ENCODE peak calls at places on chromosomes 6 and 20, in four cellular contexts. One of them, this sample, is unnamed.

GRCh38 chr6:35388023-35388422 is 45.7 kb downstream of the PPARD start:
- DNase-seq in psoas muscle: no peak
- DNase-seq in aorta: no peak
- DNase-seq in tibial nerve: no peak
- DNase-seq in this sample: no peak

GRCh38 chr6:124400600-124400999 is 561.6 kb upstream of the RNF217 start:
- DNase-seq in psoas muscle: no peak
- DNase-seq in aorta: no peak
- DNase-seq in tibial nerve: no peak
- DNase-seq in this sample: no peak

GRCh38 chr6:16769986-16770376 is 8.7 kb upstream of the ATXN1 start:
- DNase-seq in psoas muscle: no peak
- DNase-seq in aorta: no peak
- DNase-seq in tibial nerve: no peak
- DNase-seq in this sample: no peak

GRCh38 chr20:57712851-57713504 is 3.2 kb upstream of the PMEPA1 start:
- DNase-seq in psoas muscle: no peak
- DNase-seq in tibial nerve: no peak
- DNase-seq in aorta: no peak
- DNase-seq in this sample: no peak

GRCh38 chr20:51749674-51750036 is 18.5 kb downstream of the ATP9A start:
- DNase-seq in tibial nerve: no peak
- DNase-seq in aorta: no peak
- DNase-seq in psoas muscle: no peak
- DNase-seq in this sample: no peak

GRCh38 chr6:2102316-2102883 is 143.0 kb downstream of the GMDS start:
- DNase-seq in aorta: no peak
- DNase-seq in tibial nerve: no peak
- DNase-seq in psoas muscle: no peak
- DNase-seq in this sample: no peak

GRCh38 chr6:109922851-109923250 is 55.3 kb upstream of the GPR6 start:
- DNase-seq in aorta: no peak
- DNase-seq in psoas muscle: no peak
- DNase-seq in tibial nerve: no peak
- DNase-seq in this sample: no peak

GRCh38 chr20:34705383-34706021 is 1.4 kb downstream of the TP53INP2 start:
- DNase-seq in aorta: no peak
- DNase-seq in tibial nerve: no peak
- DNase-seq in psoas muscle: no peak
- DNase-seq in this sample: peak; percentile 66

GRCh38 chr6:1502041-1502440 is 107.7 kb upstream of the FOXC1 start:
- DNase-seq in aorta: no peak
- DNase-seq in psoas muscle: no peak
- DNase-seq in tibial nerve: no peak
- DNase-seq in this sample: no peak

GRCh38 chr20:22673467-22673866 is 89.1 kb upstream of the FOXA2 start:
- DNase-seq in aorta: no peak
- DNase-seq in psoas muscle: no peak
- DNase-seq in tibial nerve: no peak
- DNase-seq in this sample: no peak

GRCh38 chr6:42294759-42295158 is 77.1 kb upstream of the MRPS10 start:
- DNase-seq in psoas muscle: no peak
- DNase-seq in aorta: no peak
- DNase-seq in tibial nerve: no peak
- DNase-seq in this sample: no peak

GRCh38 chr6:151310852-151311767 is 71.3 kb downstream of the AKAP12 start:
- DNase-seq in psoas muscle: no peak
- DNase-seq in aorta: no peak
- DNase-seq in tibial nerve: no peak
- DNase-seq in this sample: no peak

GRCh38 chr20:5766085-5766764 is 16.0 kb downstream of the SHLD1 start:
- DNase-seq in tibial nerve: no peak
- DNase-seq in aorta: no peak
- DNase-seq in psoas muscle: no peak
- DNase-seq in this sample: no peak

GRCh38 chr6:26126394-26127221 is 39.4 kb downstream of the HFE start:
- DNase-seq in tibial nerve: no peak
- DNase-seq in aorta: no peak
- DNase-seq in psoas muscle: no peak
- DNase-seq in this sample: no peak

GRCh38 chr6:144158133-144158532 is 7.8 kb downstream of the STX11 start:
- DNase-seq in aorta: no peak
- DNase-seq in tibial nerve: peak; percentile 54
- DNase-seq in psoas muscle: peak; percentile 33
- DNase-seq in this sample: peak; percentile 66

GRCh38 chr6:110714143-110714542 is 101.1 kb downstream of the CDK19 start:
- DNase-seq in aorta: no peak
- DNase-seq in psoas muscle: no peak
- DNase-seq in tibial nerve: no peak
- DNase-seq in this sample: no peak

GRCh38 chr20:37702643-37703337 is 9.0 kb downstream of the CTNNBL1 start:
- DNase-seq in aorta: no peak
- DNase-seq in tibial nerve: no peak
- DNase-seq in psoas muscle: no peak
- DNase-seq in this sample: no peak

GRCh38 chr6:127547215-127547614 is 28.1 kb upstream of the MTCL3 start:
- DNase-seq in tibial nerve: no peak
- DNase-seq in psoas muscle: no peak
- DNase-seq in aorta: no peak
- DNase-seq in this sample: no peak

GRCh38 chr20:40963505-40963845 is 65.1 kb upstream of the TOP1 start:
- DNase-seq in psoas muscle: no peak
- DNase-seq in aorta: no peak
- DNase-seq in tibial nerve: no peak
- DNase-seq in this sample: no peak

GRCh38 chr6:142356271-142356938 is 54.6 kb downstream of the ADGRG6 start:
- DNase-seq in aorta: no peak
- DNase-seq in psoas muscle: no peak
- DNase-seq in tibial nerve: no peak
- DNase-seq in this sample: no peak

GRCh38 chr6:154536255-154536654 is 25.8 kb upstream of the CNKSR3 start:
- DNase-seq in psoas muscle: no peak
- DNase-seq in aorta: no peak
- DNase-seq in tibial nerve: no peak
- DNase-seq in this sample: no peak

GRCh38 chr6:39169448-39170344 is 54.7 kb upstream of the SAYSD1 start:
- DNase-seq in aorta: no peak
- DNase-seq in psoas muscle: no peak
- DNase-seq in tibial nerve: no peak
- DNase-seq in this sample: no peak

GRCh38 chr20:36819662-36820061 is 46.1 kb upstream of the DSN1 start:
- DNase-seq in tibial nerve: no peak
- DNase-seq in aorta: no peak
- DNase-seq in psoas muscle: no peak
- DNase-seq in this sample: no peak

GRCh38 chr6:38158762-38159350 is 339.3 kb downstream of the ZFAND3 start:
- DNase-seq in tibial nerve: no peak
- DNase-seq in psoas muscle: no peak
- DNase-seq in aorta: no peak
- DNase-seq in this sample: no peak

GRCh38 chr6:56724455-56724854 is 81.8 kb upstream of the DST start:
- DNase-seq in aorta: no peak
- DNase-seq in tibial nerve: no peak
- DNase-seq in psoas muscle: no peak
- DNase-seq in this sample: no peak

GRCh38 chr20:38229376-38230252 is 30.9 kb downstream of the KIAA1755 start:
- DNase-seq in psoas muscle: no peak
- DNase-seq in aorta: peak; percentile 47
- DNase-seq in tibial nerve: peak; percentile 45
- DNase-seq in this sample: no peak

GRCh38 chr6:152993431-152993830 is 9.1 kb downstream of the MTRF1L start:
- DNase-seq in aorta: no peak
- DNase-seq in psoas muscle: no peak
- DNase-seq in tibial nerve: no peak
- DNase-seq in this sample: no peak

GRCh38 chr20:37954626-37955025 is 51.7 kb downstream of the VSTM2L start:
- DNase-seq in tibial nerve: no peak
- DNase-seq in aorta: no peak
- DNase-seq in psoas muscle: no peak
- DNase-seq in this sample: no peak

GRCh38 chr6:19731286-19731685 is 105.9 kb upstream of the ID4 start:
- DNase-seq in tibial nerve: no peak
- DNase-seq in psoas muscle: no peak
- DNase-seq in aorta: no peak
- DNase-seq in this sample: no peak

GRCh38 chr6:155330133-155330734 is 15.9 kb upstream of the TFB1M start:
- DNase-seq in tibial nerve: no peak
- DNase-seq in psoas muscle: no peak
- DNase-seq in aorta: no peak
- DNase-seq in this sample: no peak

GRCh38 chr6:1724616-1725015 is 114.9 kb downstream of the FOXC1 start:
- DNase-seq in aorta: no peak
- DNase-seq in psoas muscle: peak; percentile 38
- DNase-seq in tibial nerve: no peak
- DNase-seq in this sample: peak; percentile 82

GRCh38 chr6:140909620-140910019 is 1223.1 kb upstream of the GJE1 start:
- DNase-seq in aorta: no peak
- DNase-seq in tibial nerve: no peak
- DNase-seq in psoas muscle: no peak
- DNase-seq in this sample: no peak

GRCh38 chr20:62063601-62063980 is 2.1 kb downstream of the TAF4 start:
- DNase-seq in psoas muscle: no peak
- DNase-seq in tibial nerve: no peak
- DNase-seq in aorta: no peak
- DNase-seq in this sample: no peak

GRCh38 chr6:57182017-57182432 is 9.9 kb downstream of the BAG2 start:
- DNase-seq in tibial nerve: no peak
- DNase-seq in aorta: no peak
- DNase-seq in psoas muscle: no peak
- DNase-seq in this sample: no peak

GRCh38 chr6:158655569-158656450 is 6.0 kb downstream of the SYTL3 start:
- DNase-seq in tibial nerve: no peak
- DNase-seq in aorta: no peak
- DNase-seq in psoas muscle: peak; percentile 56
- DNase-seq in this sample: no peak
- H3K4me1 ChIP-seq in tibial nerve: no peaks in the 10 kb centered on the region
- H3K4me1 ChIP-seq in aorta: no peaks in the 10 kb centered on the region
- H3K4me1 ChIP-seq in psoas muscle: peaks cover 20% of the 10 kb centered on the region
- H3K4me1 ChIP-seq in this sample: peaks cover 2% of the 10 kb centered on the region

GRCh38 chr6:148404456-148405022 is 61.9 kb downstream of the SASH1 start:
- DNase-seq in psoas muscle: no peak
- DNase-seq in aorta: no peak
- DNase-seq in tibial nerve: no peak
- DNase-seq in this sample: no peak
- H3K27ac ChIP-seq in psoas muscle: no peak overlapping the region
- H3K27ac ChIP-seq in aorta: no peak overlapping the region
- H3K27ac ChIP-seq in tibial nerve: peak overlapping the region; percentile 73
- H3K27ac ChIP-seq in this sample: peak overlapping the region; percentile 15

DNA sequence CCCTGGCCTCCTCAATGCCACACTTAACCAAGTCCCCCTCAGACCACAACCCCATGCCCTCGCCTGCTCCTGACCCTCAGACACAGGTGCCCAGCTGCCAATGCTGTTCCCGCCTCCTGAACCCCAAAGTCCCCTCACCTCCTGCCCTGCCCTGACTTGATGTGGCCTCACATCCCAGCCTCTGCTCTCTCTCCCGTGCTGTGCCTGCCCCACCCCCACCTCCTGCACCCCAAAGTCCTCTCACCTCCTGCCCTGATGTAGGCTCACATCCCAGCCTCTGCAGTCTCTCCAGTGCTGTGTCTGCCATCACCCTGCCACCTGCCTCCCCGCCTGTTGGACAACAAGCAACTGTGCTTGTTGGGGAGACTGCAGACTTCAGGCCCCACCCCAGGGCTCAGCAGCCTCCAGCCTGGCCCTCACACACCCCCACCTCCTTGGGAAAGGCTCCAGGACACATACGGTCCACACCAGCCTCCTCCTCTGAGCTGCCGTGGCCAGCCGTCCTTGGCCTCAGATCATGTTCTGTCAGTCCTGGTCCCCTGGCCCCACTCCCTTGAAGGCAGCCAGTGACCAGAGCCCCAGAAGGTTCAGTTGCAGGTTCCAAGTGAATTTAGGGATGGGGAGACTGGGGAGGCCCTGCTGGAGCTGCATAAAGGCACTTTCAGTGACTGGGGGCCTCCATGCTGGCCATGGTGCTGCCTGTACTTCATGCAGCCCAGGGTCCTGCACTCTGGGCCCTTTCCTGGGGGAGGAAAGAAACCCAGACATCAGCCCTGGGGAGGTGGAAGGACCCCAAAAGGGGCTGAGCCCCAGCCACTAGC is 28.4 kb downstream of the YTHDF1 start:
- DNase-seq in tibial nerve: no peak
- DNase-seq in psoas muscle: no peak
- DNase-seq in aorta: no peak
- DNase-seq in this sample: no peak
- H3K4me1 ChIP-seq in tibial nerve: no peaks in the 10 kb centered on the region
- H3K4me1 ChIP-seq in psoas muscle: no peaks in the 10 kb centered on the region
- H3K4me1 ChIP-seq in aorta: no peaks in the 10 kb centered on the region
- H3K4me1 ChIP-seq in this sample: no peaks in the 10 kb centered on the region

DNA sequence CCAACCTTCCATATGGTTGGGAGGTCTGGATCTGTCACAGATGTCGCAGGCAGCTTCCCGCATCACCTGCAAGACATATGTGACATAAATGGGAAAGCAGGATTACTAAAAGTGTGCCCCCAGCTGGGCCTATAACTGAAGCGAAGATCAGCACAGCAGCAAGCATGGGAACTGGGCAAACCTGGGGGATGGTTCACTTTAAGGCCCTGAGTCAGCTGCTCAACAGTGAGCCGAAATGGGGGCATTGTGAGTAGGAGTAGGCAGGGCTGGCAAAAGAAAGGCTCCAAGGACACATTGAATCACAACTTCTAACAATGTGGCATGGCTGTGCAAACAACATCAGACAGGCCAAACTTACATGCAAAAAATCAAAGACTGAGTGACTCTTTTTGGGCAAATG is 530.9 kb upstream of the MMS22L start:
- DNase-seq in tibial nerve: no peak
- DNase-seq in aorta: no peak
- DNase-seq in psoas muscle: no peak
- DNase-seq in this sample: no peak
- H3K27ac ChIP-seq in tibial nerve: no peak overlapping the region
- H3K27ac ChIP-seq in aorta: no peak overlapping the region
- H3K27ac ChIP-seq in psoas muscle: no peak overlapping the region
- H3K27ac ChIP-seq in this sample: no peak overlapping the region

DNA sequence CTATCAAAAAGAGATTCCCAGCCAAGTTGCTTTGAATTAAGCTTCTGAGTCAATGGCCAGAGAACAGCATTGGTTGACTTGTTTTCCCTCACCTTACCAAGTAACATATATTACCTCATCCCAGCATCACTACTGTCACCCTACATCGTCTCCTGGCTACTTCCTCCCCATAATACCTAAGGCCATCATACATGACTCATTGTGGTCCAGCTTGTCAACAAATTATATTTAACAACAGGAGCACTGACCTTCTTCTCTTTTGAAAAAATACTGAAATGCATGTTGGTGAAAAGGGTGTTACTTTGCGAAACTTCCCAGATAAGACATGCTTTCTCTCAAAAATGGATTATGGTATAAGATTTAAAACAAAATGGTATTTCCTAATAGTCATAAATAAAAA is 106.9 kb downstream of the TBX18 start:
- DNase-seq in psoas muscle: no peak
- DNase-seq in tibial nerve: no peak
- DNase-seq in aorta: no peak
- DNase-seq in this sample: no peak
- H3K4me1 ChIP-seq in psoas muscle: no peaks in the 10 kb centered on the region
- H3K4me1 ChIP-seq in tibial nerve: no peaks in the 10 kb centered on the region
- H3K4me1 ChIP-seq in aorta: no peaks in the 10 kb centered on the region
- H3K4me1 ChIP-seq in this sample: no peaks in the 10 kb centered on the region

This sample was measured in right cardiac atrium.